ENCODE peak calls at places on chromosomes 7 and 10, in ten cellular contexts. A, Y, Z, N, V, E, T, P, J and K are unnamed samples.

GRCh38 chr7:51060536-51060935 is 256.1 kb downstream of the COBL start:
- DNase-seq in A (no peak), Y (no peak), Z (no peak), N (no peak), V (peak), E (no peak), T (no peak), P (no peak), J (no peak), K (no peak)

GRCh38 chr7:148813890-148814289 is 70.2 kb downstream of the EZH2 start:
- DNase-seq in A (no peak), Y (no peak), Z (no peak), N (no peak), V (no peak), E (no peak), T (no peak), P (no peak), J (no peak), K (no peak)

GRCh38 chr7:49346200-49346899 is 422.0 kb downstream of the CDC14C start:
- DNase-seq in A (peak), Y (no peak), Z (no peak), N (no peak), V (no peak), E (no peak), T (no peak), P (no peak), J (no peak), K (no peak)

GRCh38 chr10:110772454-110773025 is 99.2 kb upstream of the PDCD4 start:
- DNase-seq in A (no peak), Y (no peak), Z (no peak), N (no peak), V (no peak), E (no peak), T (no peak), P (no peak), J (no peak), K (no peak)

GRCh38 chr7:121107923-121108498 is 119.5 kb downstream of the CPED1 start:
- DNase-seq in A (no peak), Y (no peak), Z (no peak), N (no peak), V (peak), E (peak), T (no peak), P (no peak), J (peak), K (peak)

GRCh38 chr7:131431289-131431688 is 103.6 kb downstream of the MKLN1 start:
- DNase-seq in A (peak), Y (no peak), Z (no peak), N (no peak), V (peak), E (no peak), T (no peak), P (no peak), J (no peak), K (no peak)

GRCh38 chr10:77069020-77069419 is 568.6 kb downstream of the KCNMA1 start:
- DNase-seq in A (no peak), Y (no peak), Z (no peak), N (no peak), V (no peak), E (no peak), T (no peak), P (no peak), J (no peak), K (no peak)

GRCh38 chr10:8158439-8159071 is 104.1 kb downstream of the GATA3 start:
- DNase-seq in A (no peak), Y (no peak), Z (no peak), N (no peak), V (no peak), E (no peak), T (no peak), P (no peak), J (no peak), K (no peak)

GRCh38 chr7:77867208-77867915 is 68.8 kb downstream of the PHTF2 start:
- DNase-seq in A (no peak), Y (no peak), Z (no peak), N (no peak), V (no peak), E (no peak), T (no peak), P (no peak), J (no peak), K (no peak)

GRCh38 chr10:100238429-100238828 is 9.0 kb upstream of the CHUK start:
- DNase-seq in A (no peak), Y (no peak), Z (no peak), N (no peak), V (no peak), E (no peak), T (no peak), P (no peak), J (no peak), K (no peak)

GRCh38 chr10:73263948-73264347 is 11.5 kb upstream of the MRPS16 start:
- DNase-seq in A (no peak), Y (no peak), Z (no peak), N (no peak), V (peak), E (no peak), T (no peak), P (no peak), J (no peak), K (no peak)

GRCh38 chr10:63197304-63198092 is 64.4 kb downstream of the NRBF2 start:
- DNase-seq in A (no peak), Y (no peak), Z (no peak), N (no peak), V (peak), E (no peak), T (no peak), P (no peak), J (no peak), K (no peak)

GRCh38 chr7:105719395-105719794 is 138.1 kb upstream of the EFCAB10 start:
- DNase-seq in A (no peak), Y (no peak), Z (no peak), N (no peak), V (peak), E (no peak), T (peak), P (no peak), J (no peak), K (no peak)

GRCh38 chr10:50577681-50578350 is 45.9 kb downstream of the SGMS1 start:
- DNase-seq in A (no peak), Y (no peak), Z (no peak), N (no peak), V (peak), E (peak), T (no peak), P (no peak), J (peak), K (no peak)

GRCh38 chr10:5746197-5746596 is 61.6 kb downstream of the TASOR2 start:
- DNase-seq in A (no peak), Y (no peak), Z (peak), N (no peak), V (no peak), E (no peak), T (no peak), P (no peak), J (no peak), K (no peak)

GRCh38 chr7:379456-380225 is 89.7 kb downstream of the FOXL3 start:
- DNase-seq in A (no peak), Y (peak), Z (no peak), N (no peak), V (no peak), E (peak), T (no peak), P (peak), J (no peak), K (no peak)

GRCh38 chr7:157543791-157544190 is 207.0 kb downstream of the DNAJB6 start:
- DNase-seq in A (no peak), Y (no peak), Z (no peak), N (no peak), V (no peak), E (no peak), T (peak), P (no peak), J (no peak), K (no peak)

DNA sequence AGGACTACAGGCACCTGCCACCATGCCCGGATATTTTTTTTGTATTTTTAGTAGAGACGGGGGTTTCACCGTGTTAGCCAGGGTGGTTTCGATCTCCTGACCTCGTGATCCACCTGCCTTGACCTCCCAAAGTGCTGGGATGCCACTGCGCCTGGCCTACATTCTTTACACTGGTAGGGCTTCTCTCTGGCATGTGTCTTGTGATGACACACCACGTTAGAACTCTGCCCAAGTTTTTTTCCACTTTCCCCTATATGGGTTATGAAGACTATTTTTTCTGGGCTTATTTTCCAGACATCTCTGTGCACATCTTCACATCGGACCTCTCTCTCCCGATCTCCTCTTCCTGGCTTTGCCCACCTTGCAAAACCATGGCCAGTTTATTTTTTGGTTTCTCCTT is 10.7 kb downstream of the FAM200A start:
- DNase-seq in A (no peak), Y (no peak), Z (no peak), N (no peak), V (no peak), E (no peak), T (no peak), P (no peak), J (no peak), K (no peak)
- TF ChIP-seq CTCF in A (no peak), Y (no peak), Z (no peak), N (no peak), V (no peak), E (no peak), T (no peak), P (no peak), J (no peak), K (no peak)

GRCh38 chr10:14822879-14823755 is 14.7 kb downstream of the CDNF start:
- DNase-seq in A (no peak), Y (no peak), Z (no peak), N (no peak), V (peak), E (peak), T (peak), P (peak), J (peak), K (peak)
- TF ChIP-seq CTCF in A (peak), Y (no peak), Z (peak), N (no peak), V (peak), E (peak), T (peak), P (peak), J (no peak), K (peak)

GRCh38 chr7:42744746-42745145 is 167.1 kb downstream of the C7orf25 start:
- DNase-seq in A (no peak), Y (no peak), Z (no peak), N (no peak), V (no peak), E (no peak), T (no peak), P (no peak), J (no peak), K (no peak)

GRCh38 chr7:42746226-42746625 is 165.6 kb downstream of the C7orf25 start:
- DNase-seq in A (no peak), Y (no peak), Z (no peak), N (no peak), V (peak), E (no peak), T (no peak), P (no peak), J (no peak), K (no peak)

GRCh38 chr7:42747073-42747472 is 164.8 kb downstream of the C7orf25 start:
- DNase-seq in A (no peak), Y (no peak), Z (no peak), N (no peak), V (peak), E (no peak), T (no peak), P (no peak), J (no peak), K (no peak)

GRCh38 chr7:42742321-42742720 is 169.5 kb downstream of the C7orf25 start:
- DNase-seq in A (peak), Y (no peak), Z (no peak), N (no peak), V (no peak), E (no peak), T (no peak), P (no peak), J (no peak), K (no peak)

DNA sequence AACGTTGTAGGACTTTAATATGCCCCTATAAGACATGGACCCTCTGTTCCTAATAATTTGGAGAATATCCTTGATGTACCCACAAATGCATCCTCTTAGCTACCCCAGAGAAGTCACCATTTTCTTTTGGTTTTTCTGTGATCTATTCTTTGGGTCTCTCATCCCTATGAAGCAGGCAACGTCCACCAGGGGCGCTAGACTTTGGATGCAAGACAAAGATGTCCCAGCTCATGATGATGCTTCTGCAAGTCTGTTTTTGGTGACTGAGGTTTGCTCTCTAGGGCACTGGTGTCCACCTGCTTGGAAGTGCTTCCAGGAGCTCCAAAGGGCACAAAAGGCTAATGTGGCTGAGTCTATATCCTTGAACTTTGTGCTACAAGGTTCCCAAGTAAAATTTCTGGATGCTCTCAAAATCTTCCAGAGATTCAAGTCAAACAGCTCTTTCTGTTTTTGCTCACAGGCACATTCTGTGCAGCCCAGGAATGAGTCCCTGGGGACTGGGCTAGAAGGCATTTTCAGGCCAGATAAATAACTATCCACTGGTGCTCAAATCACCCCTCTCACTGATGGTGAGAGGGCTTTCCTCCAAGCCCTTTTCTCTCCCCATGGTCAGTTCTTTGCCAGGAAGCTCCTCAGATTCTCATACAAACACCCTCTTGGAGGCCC is 166.4 kb downstream of the C7orf25 start:
- DNase-seq in A (peak), Y (peak), Z (peak), N (no peak), V (peak), E (peak), T (peak), P (peak), J (peak), K (peak)
- TF ChIP-seq CTCF in A (peak), Y (no peak), Z (peak), N (peak), V (peak), E (peak), T (peak), P (no peak), J (peak), K (peak)

DNA sequence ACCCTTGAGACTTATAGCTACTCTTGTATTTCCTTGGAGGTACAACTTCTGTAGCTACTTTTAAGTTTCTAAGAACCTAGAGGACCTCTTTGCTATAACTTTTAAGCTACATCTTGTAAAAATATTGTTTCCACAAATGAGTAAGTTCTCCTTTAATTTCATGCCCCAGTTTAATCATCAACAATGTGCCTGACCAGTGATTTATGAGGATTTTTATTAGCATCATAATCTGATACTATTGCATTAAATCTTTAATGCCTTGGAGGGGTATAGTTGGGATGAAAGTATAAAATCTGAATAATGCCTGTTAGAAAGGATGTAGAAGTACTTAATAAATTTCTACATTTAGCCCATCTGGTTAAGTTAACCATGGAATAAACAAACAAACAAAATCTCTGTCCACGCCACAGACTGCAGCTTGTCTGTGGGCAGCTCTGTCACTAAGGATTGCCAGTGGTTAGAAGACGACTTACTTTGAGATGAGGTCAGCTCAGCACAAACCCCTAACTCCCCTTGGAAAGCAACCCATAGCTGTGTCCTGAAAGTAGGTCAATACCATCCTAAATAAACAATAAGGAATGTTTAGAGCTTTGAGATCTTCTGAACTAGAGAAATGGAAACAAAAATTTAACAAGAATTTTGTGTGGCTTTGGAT is 18.3 kb downstream of the UBE2D1 start:
- DNase-seq in A (no peak), Y (no peak), Z (no peak), N (no peak), V (peak), E (no peak), T (no peak), P (no peak), J (no peak), K (no peak)
- TF ChIP-seq CTCF in A (no peak), Y (no peak), Z (no peak), N (no peak), V (no peak), E (no peak), T (no peak), P (no peak), J (no peak), K (no peak)

DNA sequence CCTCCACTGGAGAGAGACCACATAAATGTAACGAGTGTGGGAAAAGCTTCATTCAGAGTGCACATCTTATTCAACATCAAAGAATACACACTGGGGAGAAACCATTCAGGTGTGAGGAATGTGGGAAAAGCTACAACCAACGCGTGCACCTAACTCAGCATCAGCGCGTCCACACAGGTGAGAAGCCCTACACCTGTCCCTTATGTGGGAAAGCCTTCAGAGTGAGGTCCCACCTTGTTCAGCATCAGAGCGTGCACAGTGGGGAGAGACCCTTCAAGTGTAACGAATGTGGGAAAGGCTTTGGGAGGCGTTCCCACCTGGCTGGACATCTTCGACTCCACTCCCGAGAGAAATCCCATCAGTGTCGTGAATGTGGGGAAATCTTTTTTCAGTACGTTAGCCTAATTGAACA is 20.6 kb downstream of the FAM200A start:
- DNase-seq in A (no peak), Y (peak), Z (no peak), N (no peak), V (peak), E (no peak), T (no peak), P (no peak), J (no peak), K (no peak)
- TF ChIP-seq CTCF in A (no peak), Y (no peak), Z (no peak), N (no peak), V (no peak), E (no peak), T (no peak), P (no peak), J (no peak), K (no peak)